ENCODE peak calls at places on chromosomes 3 and 15, in six cellular contexts. E is BE2C, I is aorta, C is SJSA1, K is ovary, P is sigmoid colon. A is an unnamed sample.
A peak's percentile ranks its signal among the peaks of the same experiment; 100 is the strongest.

GRCh38 chr15:54941417-54941816 is 255.3 kb downstream of the RSL24D1 start:
- DNase-seq in I (no peak), P (no peak), C (no peak), K (no peak), E (no peak), A (no peak)

GRCh38 chr15:51283026-51283425 is 55.4 kb downstream of the CYP19A1 start:
- DNase-seq in E (no peak), C (no peak), P (no peak), K (no peak), I (no peak), A (no peak)

GRCh38 chr15:60408438-60409105 is 10.8 kb upstream of the ANXA2 start:
- DNase-seq in K (no peak), E (no peak), C (no peak), I (no peak), P (no peak), A (no peak)

GRCh38 chr15:64452988-64453688 is 7.2 kb upstream of the ZNF609 start:
- DNase-seq in C (no peak), K (peak; percentile 48), I (peak; percentile 58), P (peak; percentile 83), E (no peak), A (no peak)

GRCh38 chr15:62977952-62978811 is 64.4 kb upstream of the TPM1 start:
- DNase-seq in P (no peak), E (peak; percentile 39), C (no peak), I (no peak), K (no peak), A (no peak)

GRCh38 chr15:93973287-93973686 is 258.1 kb upstream of the MCTP2 start:
- DNase-seq in I (no peak), E (no peak), K (no peak), C (no peak), P (peak; percentile 89), A (no peak)

GRCh38 chr15:81312790-81313543 is 11.0 kb downstream of the STARD5 start:
- DNase-seq in K (peak; percentile 89), P (peak; percentile 96), I (peak; percentile 90), C (peak; percentile 95), E (no peak), A (peak; percentile 77)

GRCh38 chr15:31328425-31328998 is 1.9 kb downstream of the KLF13 start:
- DNase-seq in K (no peak), P (no peak), E (peak; percentile 40), I (peak; percentile 68), C (no peak), A (no peak)

GRCh38 chr15:99719096-99719541 is 14.1 kb downstream of the LYSMD4 start:
- DNase-seq in I (no peak), P (no peak), K (no peak), E (no peak), C (no peak), A (no peak)

GRCh38 chr3:153051427-153052095 is 110.5 kb upstream of the RAP2B start:
- DNase-seq in P (no peak), C (peak; percentile 44), E (no peak), I (no peak), K (no peak), A (peak; percentile 70)

DNA sequence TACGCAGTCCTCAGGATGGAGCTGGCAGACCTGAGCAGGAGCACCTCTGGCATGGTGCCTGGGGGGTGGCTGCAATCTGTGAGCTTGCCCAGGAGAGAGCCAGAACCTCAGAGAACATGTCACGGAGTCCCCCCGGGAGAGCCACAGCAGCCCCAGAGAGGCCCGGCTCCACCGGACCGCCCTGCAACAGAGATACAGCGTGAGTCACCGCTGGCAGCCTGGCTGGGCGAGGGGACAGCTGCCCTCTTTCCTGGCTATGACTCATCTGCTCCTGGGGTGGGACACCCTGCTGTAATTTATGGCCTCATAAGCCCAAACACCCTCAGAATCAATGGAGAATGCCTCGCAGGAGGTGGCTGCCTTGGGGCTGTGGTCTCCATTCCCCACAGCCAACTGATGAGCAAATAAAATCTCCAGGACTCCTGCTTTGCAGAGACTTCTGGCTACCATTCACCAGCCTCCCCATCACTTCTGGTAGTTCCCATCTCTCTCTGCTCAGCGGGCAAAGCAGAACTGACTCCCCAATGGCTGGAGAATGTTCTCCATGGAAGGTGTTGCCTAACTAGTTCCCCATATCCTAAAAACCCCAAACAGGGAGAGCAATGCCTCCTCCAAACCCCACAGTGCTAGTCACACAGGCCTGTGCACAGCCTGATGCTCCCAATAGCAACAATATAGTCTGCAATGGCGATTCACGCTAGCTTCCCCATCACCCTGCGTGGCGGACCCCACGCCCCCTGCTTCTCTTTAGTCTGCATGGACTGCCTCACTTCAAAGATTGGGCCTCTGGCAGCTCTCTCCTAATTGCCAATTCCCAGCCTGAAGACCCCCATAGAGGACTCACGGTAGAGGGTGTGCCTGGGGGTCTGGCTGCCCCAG is 21.6 kb downstream of the ACSBG1 start:
- DNase-seq in C (peak; percentile 92), K (peak; percentile 22), I (peak; percentile 80), E (peak; percentile 91), P (peak; percentile 88), A (peak; percentile 90)
- H3K4me3 ChIP-seq in C (no peak overlapping the region), K (no peak overlapping the region), I (no peak overlapping the region), E (no peak overlapping the region), P (no peak overlapping the region), A (no peak overlapping the region)

GRCh38 chr15:40926659-40927496 is 2.3 kb upstream of the DLL4 start:
- DNase-seq in E (no peak), P (no peak), C (no peak), K (no peak), I (no peak), A (no peak)
- H3K4me3 ChIP-seq in E (no peak overlapping the region), P (no peak overlapping the region), C (no peak overlapping the region), K (no peak overlapping the region), I (no peak overlapping the region), A (no peak overlapping the region)

GRCh38 chr3:151877269-151877668 is 3.8 kb downstream of the SUCNR1 start:
- DNase-seq in C (no peak), K (no peak), I (no peak), P (no peak), E (no peak), A (no peak)
- H3K4me3 ChIP-seq in C (no peak overlapping the region), K (no peak overlapping the region), I (no peak overlapping the region), P (no peak overlapping the region), E (no peak overlapping the region), A (no peak overlapping the region)

DNA sequence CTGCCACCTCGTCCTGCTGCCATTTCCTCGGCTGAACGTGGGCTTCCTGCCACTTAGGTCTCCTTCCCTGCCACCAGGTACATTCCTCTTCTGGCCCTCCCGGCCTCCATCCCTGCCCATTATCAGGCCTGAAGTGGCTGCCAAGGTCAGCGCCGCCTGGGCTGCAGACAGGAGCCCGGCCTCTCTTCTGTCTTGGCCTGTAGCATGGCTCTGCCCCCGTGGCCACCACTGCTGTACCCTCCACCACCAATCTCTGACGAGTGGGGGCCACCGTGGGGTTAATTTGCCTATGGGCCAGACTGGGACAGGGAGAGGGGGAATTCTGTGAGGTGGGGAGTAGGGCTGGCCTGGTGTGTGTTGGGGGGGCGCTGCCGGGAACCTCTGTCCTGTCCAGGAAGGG is 2.0 kb upstream of the BAHD1 start:
- DNase-seq in K (peak; percentile 36), I (no peak), P (no peak), C (no peak), E (no peak), A (no peak)
- H3K4me3 ChIP-seq in K (no peak overlapping the region), I (no peak overlapping the region), P (no peak overlapping the region), C (no peak overlapping the region), E (no peak overlapping the region), A (no peak overlapping the region)